ENCODE peak calls at places on chromosomes 3 and 15, in ten cellular contexts. E is right atrium auricular region; G is NCI-H1092 treated with DMSO at 0.1 percent for 48 hours; Z is neuronal stem cell; V is naive thymus-derived CD8-positive, alpha-beta T cell; W is AML-193; I is endodermal cell; J is progenitor cell of endocrine pancreas; U is RCC 7860; K is T-helper 1 cell. H is an unnamed sample.

GRCh38 chr3:186935133-186935532 is 4.8 kb downstream of the ST6GAL1 start:
- DNase-seq in E (no peak), G (no peak), Z (no peak), V (no peak), W (no peak), I (peak), J (no peak), U (no peak), K (no peak), H (no peak)

GRCh38 chr15:69607101-69607500 is 154.5 kb downstream of the RPLP1 start:
- DNase-seq in E (peak), G (no peak), Z (no peak), V (no peak), W (no peak), I (peak), J (no peak), U (no peak), K (no peak), H (no peak)

GRCh38 chr15:35958936-35959335 is 413.0 kb upstream of the DPH6 start:
- DNase-seq in E (no peak), G (no peak), Z (no peak), V (no peak), W (no peak), I (no peak), J (no peak), U (no peak), K (no peak), H (no peak)

GRCh38 chr3:11544413-11545181 is 99.1 kb downstream of the VGLL4 start:
- DNase-seq in E (no peak), G (no peak), Z (no peak), V (no peak), W (peak), I (peak), J (no peak), U (no peak), K (no peak), H (no peak)

GRCh38 chr3:66473637-66474036 is 27.2 kb downstream of the LRIG1 start:
- DNase-seq in E (no peak), G (no peak), Z (no peak), V (no peak), W (no peak), I (no peak), J (no peak), U (no peak), K (no peak), H (no peak)

GRCh38 chr3:186164696-186165095 is 55.8 kb upstream of the ETV5 start:
- DNase-seq in E (no peak), G (no peak), Z (no peak), V (no peak), W (no peak), I (no peak), J (no peak), U (no peak), K (no peak), H (no peak)

GRCh38 chr3:115659861-115660260 is 36.6 kb downstream of the GAP43 start:
- DNase-seq in E (no peak), G (no peak), Z (no peak), V (no peak), W (no peak), I (no peak), J (no peak), U (no peak), K (no peak), H (no peak)

GRCh38 chr3:14234197-14235002 is 55.8 kb downstream of the LSM3 start:
- DNase-seq in E (peak), G (no peak), Z (no peak), V (no peak), W (no peak), I (no peak), J (no peak), U (no peak), K (no peak), H (peak)

GRCh38 chr3:114111060-114111790 is 54.7 kb downstream of the QTRT2 start:
- DNase-seq in E (no peak), G (no peak), Z (peak), V (no peak), W (peak), I (no peak), J (no peak), U (no peak), K (no peak), H (no peak)

GRCh38 chr3:114498779-114499370 is 205.0 kb downstream of the TIGIT start:
- DNase-seq in E (no peak), G (no peak), Z (peak), V (no peak), W (no peak), I (no peak), J (no peak), U (peak), K (no peak), H (no peak)

GRCh38 chr3:32842531-32842931 is 24.7 kb downstream of the TRIM71 start:
- DNase-seq in E (no peak), G (no peak), Z (no peak), V (no peak), W (no peak), I (no peak), J (no peak), U (no peak), K (no peak), H (no peak)

GRCh38 chr3:145698252-145698651 is 462.7 kb downstream of the PLOD2 start:
- DNase-seq in E (no peak), G (no peak), Z (no peak), V (no peak), W (no peak), I (no peak), J (no peak), U (no peak), K (no peak), H (no peak)

GRCh38 chr15:68815598-68815997 is 5.1 kb downstream of the ANP32A start:
- DNase-seq in E (no peak), G (no peak), Z (no peak), V (no peak), W (peak), I (no peak), J (no peak), U (peak), K (no peak), H (no peak)

GRCh38 chr3:119794971-119795612 is 13.2 kb downstream of the NR1I2 start:
- DNase-seq in E (peak), G (no peak), Z (peak), V (no peak), W (no peak), I (peak), J (no peak), U (peak), K (no peak), H (no peak)

GRCh38 chr3:174951023-174951422 is 91.9 kb downstream of the NAALADL2 start:
- DNase-seq in E (no peak), G (no peak), Z (no peak), V (no peak), W (no peak), I (no peak), J (no peak), U (peak), K (no peak), H (no peak)

GRCh38 chr3:122942937-122943827 is 84.4 kb downstream of the SEMA5B start:
- DNase-seq in E (no peak), G (peak), Z (peak), V (no peak), W (peak), I (peak), J (peak), U (peak), K (peak), H (peak)

GRCh38 chr15:31606942-31607497 is 280.4 kb downstream of the KLF13 start:
- DNase-seq in E (no peak), G (no peak), Z (no peak), V (no peak), W (no peak), I (no peak), J (no peak), U (no peak), K (no peak), H (no peak)

H was measured in NCI-H2029.